ENCODE peak calls at places on chromosomes 11 and 22, in five cellular contexts. R is left ventricle myocardium inferior; N is left kidney; S is activated CD4-positive, alpha-beta T cell treated with anti-CD3 and anti-CD28 coated beads for 48 hours; W is cardiac fibroblast. L is an unnamed sample.

GRCh38 chr11:62918531-62918930 is 2.6 kb downstream of the CHRM1 start:
- DNase-seq in R (no peak), W (peak), S (no peak), N (no peak), L (no peak)

GRCh38 chr11:80521592-80521991 is 1080.8 kb upstream of the TENM4 start:
- DNase-seq in S (no peak), N (peak), W (no peak), R (no peak), L (no peak)

GRCh38 chr11:126938718-126939117 is 61.9 kb downstream of the KIRREL3 start:
- DNase-seq in S (no peak), N (peak), R (no peak), W (no peak), L (no peak)

GRCh38 chr11:59706518-59707285 is 6.9 kb downstream of the OR10V1 start:
- DNase-seq in S (peak), W (peak), N (no peak), R (no peak), L (no peak)

GRCh38 chr11:95566151-95566670 is 223.4 kb downstream of the FAM76B start:
- DNase-seq in W (no peak), S (no peak), R (no peak), N (no peak), L (no peak)

GRCh38 chr11:8362899-8363298 is 99.2 kb upstream of the LMO1 start:
- DNase-seq in R (no peak), N (no peak), W (no peak), S (no peak), L (no peak)

GRCh38 chr11:117930668-117931330 is 1.6 kb upstream of the TMPRSS13 start:
- DNase-seq in S (peak), N (no peak), R (no peak), W (no peak), L (no peak)

GRCh38 chr11:115501895-115502589 is 2.2 kb downstream of the CADM1 start:
- DNase-seq in N (peak), R (no peak), W (no peak), S (peak), L (no peak)

GRCh38 chr22:42340695-42341383 is 70.4 kb upstream of the TCF20 start:
- DNase-seq in R (no peak), W (no peak), N (peak), S (no peak), L (no peak)

GRCh38 chr11:7471071-7471470 is 14.2 kb upstream of the OLFML1 start:
- DNase-seq in R (no peak), S (no peak), N (no peak), W (no peak), L (no peak)

L was measured in heart left ventricle.